ENCODE peak calls at places on chromosome 21, in five cellular contexts. Q, Z, H, G and Y are unnamed samples.

GRCh38 chr21:15210235-15210678 is 145.5 kb upstream of the NRIP1 start:
- DNase-seq in Q (no peak), Z (no peak), H (no peak), G (peak; percentile 92), Y (no peak)

GRCh38 chr21:31201548-31201947 is 142.5 kb downstream of the TIAM1 start:
- DNase-seq in Q (peak; percentile 35), Z (no peak), H (no peak), G (no peak), Y (no peak)

GRCh38 chr21:14591277-14591876 is 45.3 kb upstream of the SAMSN1 start:
- DNase-seq in Q (no peak), Z (no peak), H (no peak), G (no peak), Y (no peak)

GRCh38 chr21:32298148-32298559 is 501 bp upstream of the MRAP start:
- DNase-seq in Q (no peak), Z (no peak), H (no peak), G (no peak), Y (no peak)

GRCh38 chr21:26169061-26169610 is 1.4 kb downstream of the APP start:
- DNase-seq in Q (peak; percentile 24), Z (peak; percentile 30), H (no peak), G (peak; percentile 41), Y (no peak)

GRCh38 chr21:30326390-30326789 is 6.3 kb upstream of the KRTAP26-1 start:
- DNase-seq in Q (no peak), Z (no peak), H (no peak), G (no peak), Y (no peak)

GRCh38 chr21:34935452-34935851 is 113.7 kb downstream of the RUNX1 start:
- DNase-seq in Q (no peak), Z (no peak), H (no peak), G (no peak), Y (no peak)

GRCh38 chr21:34511154-34511553 is 856 bp downstream of the KCNE1 start:
- DNase-seq in Q (no peak), Z (no peak), H (no peak), G (no peak), Y (no peak)

GRCh38 chr21:35223480-35224156 is 174.5 kb upstream of the RUNX1 start:
- DNase-seq in Q (no peak), Z (no peak), H (no peak), G (no peak), Y (no peak)

GRCh38 chr21:21238882-21239400 is 240.7 kb downstream of the NCAM2 start:
- DNase-seq in Q (no peak), Z (no peak), H (no peak), G (no peak), Y (no peak)

GRCh38 chr21:36028127-36029069 is 31.9 kb downstream of the SETD4 start:
- DNase-seq in Q (peak; percentile 23), Z (peak; percentile 58), H (peak; percentile 88), G (peak; percentile 47), Y (peak; percentile 55)

GRCh38 chr21:31284797-31285397 is 59.2 kb downstream of the TIAM1 start:
- DNase-seq in Q (no peak), Z (no peak), H (no peak), G (no peak), Y (no peak)

DNA sequence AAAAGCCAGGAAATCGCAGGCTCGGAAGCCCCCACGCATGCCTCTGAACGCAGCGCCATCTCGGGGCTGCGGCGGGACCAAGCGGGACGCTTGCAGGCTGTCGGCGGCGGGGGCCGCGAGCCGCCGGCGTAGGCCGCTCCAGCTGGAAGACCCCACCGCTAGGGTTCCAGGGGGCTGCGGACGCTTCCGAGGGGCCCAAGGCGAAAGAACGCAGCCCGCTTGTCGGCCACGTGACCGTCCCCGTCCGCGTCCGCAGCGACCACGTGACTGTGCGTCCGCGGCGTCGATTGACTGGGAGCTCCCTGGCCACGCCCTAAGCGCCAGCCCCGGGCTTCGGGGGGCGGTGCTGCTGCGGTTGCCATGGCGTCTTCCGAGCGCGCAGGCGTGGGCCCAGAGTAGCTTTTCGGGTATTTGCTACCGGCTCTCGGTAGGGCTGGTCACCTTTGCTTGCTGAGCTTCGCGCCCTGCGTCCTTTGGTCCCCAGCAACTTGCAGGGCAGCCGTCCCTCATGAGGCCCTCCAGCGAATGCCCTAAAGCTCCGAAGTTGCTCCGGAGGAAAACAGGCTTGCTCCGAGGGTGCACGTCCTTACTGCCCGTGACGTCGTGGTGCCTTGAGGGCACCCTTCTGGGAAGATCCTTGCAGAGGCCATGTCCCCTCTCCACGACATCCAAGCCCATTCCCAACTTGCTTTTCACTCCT is 197.2 kb downstream of the DYRK1A start:
- DNase-seq in Q (peak; percentile 70), Z (peak; percentile 93), H (peak; percentile 99), G (no peak), Y (peak; percentile 93)
- TF ChIP-seq POLR2A in Q (peak; percentile 92), Z (peak; percentile 84), H (peak; percentile 87), G (no peak), Y (peak; percentile 75)

GRCh38 chr21:17726047-17726446 is 93.1 kb downstream of the C21orf91 start:
- DNase-seq in Q (no peak), Z (no peak), H (no peak), G (peak; percentile 10), Y (no peak)
- TF ChIP-seq TAF1 in Q (no peak), Z (no peak), H (no peak), G (no peak), Y (no peak)

GRCh38 chr21:17195965-17196364 is 316.9 kb upstream of the CXADR start:
- DNase-seq in Q (no peak), Z (no peak), H (no peak), G (no peak), Y (no peak)

GRCh38 chr21:17200250-17200649 is 312.6 kb upstream of the CXADR start:
- DNase-seq in Q (no peak), Z (no peak), H (no peak), G (no peak), Y (no peak)

GRCh38 chr21:17191346-17191993 is 321.4 kb upstream of the CXADR start:
- DNase-seq in Q (no peak), Z (no peak), H (no peak), G (no peak), Y (no peak)

DNA sequence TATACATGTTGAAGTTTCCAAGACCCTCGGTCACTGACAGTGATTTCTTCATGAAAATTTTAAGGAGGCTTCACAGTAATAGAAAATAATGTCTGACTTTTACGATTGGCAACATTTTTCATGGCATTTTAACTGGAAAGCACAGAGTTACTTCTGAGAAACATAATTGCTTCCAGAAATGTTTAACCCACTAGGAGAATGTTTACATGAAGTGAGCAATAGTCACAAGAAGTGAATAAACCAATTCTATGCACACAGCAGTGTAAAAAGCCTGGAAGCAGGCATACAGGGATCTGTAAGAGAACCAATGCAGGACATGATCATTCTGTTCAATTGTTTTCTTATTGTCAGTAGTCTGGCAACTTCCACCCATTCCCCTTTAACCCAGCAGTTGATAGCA is 316.2 kb upstream of the CXADR start:
- DNase-seq in Q (no peak), Z (no peak), H (no peak), G (no peak), Y (no peak)
- TF ChIP-seq POLR2AphosphoS5 in Q (no peak), Z (no peak), H (no peak), G (no peak), Y (no peak)

GRCh38 chr21:42414928-42415769 is 11.4 kb downstream of the UBASH3A start:
- DNase-seq in Q (peak; percentile 97), Z (peak; percentile 75), H (peak; percentile 45), G (no peak), Y (peak; percentile 74)

GRCh38 chr21:42413093-42413492 is 9.4 kb downstream of the UBASH3A start:
- DNase-seq in Q (no peak), Z (no peak), H (no peak), G (no peak), Y (no peak)

GRCh38 chr21:42414066-42414465 is 10.4 kb downstream of the UBASH3A start:
- DNase-seq in Q (no peak), Z (no peak), H (no peak), G (no peak), Y (no peak)

GRCh38 chr21:42413500-42413899 is 9.8 kb downstream of the UBASH3A start:
- DNase-seq in Q (no peak), Z (no peak), H (no peak), G (no peak), Y (no peak)

DNA sequence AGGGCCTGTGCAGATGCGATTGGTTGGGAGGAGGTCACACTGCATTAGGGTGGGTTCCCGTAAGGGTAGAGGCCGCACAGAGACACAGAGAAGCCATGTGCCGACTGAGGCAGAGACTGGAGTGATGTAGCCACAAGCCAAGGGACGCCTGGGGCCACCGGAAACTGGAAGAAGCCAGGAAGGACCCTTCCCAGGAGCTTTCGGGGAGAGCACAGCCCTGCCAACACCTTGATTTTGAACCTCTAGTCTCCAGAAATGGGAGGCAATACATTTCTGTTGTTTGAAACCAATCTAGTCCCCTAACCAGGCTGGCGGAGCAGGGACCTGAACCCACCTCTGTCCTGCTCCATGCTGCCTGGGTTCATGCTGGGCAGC is 10.8 kb downstream of the UBASH3A start:
- DNase-seq in Q (no peak), Z (no peak), H (no peak), G (no peak), Y (no peak)
- TF ChIP-seq POLR2A in Q (no peak), Z (no peak), H (no peak), G (no peak), Y (no peak)

GRCh38 chr21:33362044-33362555 is 37.3 kb downstream of the IFNAR1 start:
- DNase-seq in Q (no peak), Z (no peak), H (no peak), G (no peak), Y (no peak)

GRCh38 chr21:33364830-33365229 is 38.4 kb upstream of the IFNGR2 start:
- DNase-seq in Q (no peak), Z (no peak), H (no peak), G (no peak), Y (no peak)

GRCh38 chr21:33360281-33360680 is 35.5 kb downstream of the IFNAR1 start:
- DNase-seq in Q (no peak), Z (no peak), H (no peak), G (no peak), Y (no peak)

GRCh38 chr21:33359446-33359845 is 34.7 kb downstream of the IFNAR1 start:
- DNase-seq in Q (no peak), Z (no peak), H (no peak), G (no peak), Y (no peak)

GRCh38 chr21:33360871-33361602 is 36.3 kb downstream of the IFNAR1 start:
- DNase-seq in Q (peak; percentile 78), Z (peak; percentile 49), H (peak; percentile 90), G (peak; percentile 50), Y (peak; percentile 39)
- TF ChIP-seq TAF1 in Q (peak; percentile 42), Z (no peak), H (no peak), G (no peak), Y (no peak)

DNA sequence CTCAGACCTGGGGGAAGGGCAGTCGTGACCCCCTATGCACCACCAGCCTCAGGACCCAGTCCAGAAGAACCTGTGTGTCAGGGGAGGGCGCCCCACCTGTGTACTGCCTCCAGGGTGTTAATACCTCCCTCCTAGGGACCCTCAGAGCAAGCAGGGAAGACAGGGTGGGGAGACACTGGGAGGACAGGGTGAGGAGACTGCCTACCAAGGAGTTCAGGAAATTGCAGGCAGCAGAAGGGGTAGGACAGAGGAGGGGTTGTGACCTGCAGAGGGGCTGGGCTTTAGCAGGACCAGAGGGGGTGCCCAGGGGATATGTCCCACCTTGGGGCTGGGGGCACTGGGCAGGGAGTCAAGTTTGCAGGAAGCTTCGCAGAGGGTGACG is 5.2 kb downstream of the C21orf58 start:
- DNase-seq in Q (no peak), Z (no peak), H (no peak), G (no peak), Y (no peak)
- TF ChIP-seq POLR2AphosphoS5 in Q (no peak), Z (no peak), H (no peak), G (no peak), Y (no peak)